ENCODE peak calls at places on chromosome 19, in five cellular contexts. Y is cardiac muscle cell; B is NT2/D1; G is CD8-positive, alpha-beta memory T cell; V is mucosa of descending colon. N is an unnamed sample.

GRCh38 chr19:5775668-5776309 is 8.8 kb downstream of the PRR22 start:
- DNase-seq in V (no peak), B (no peak), Y (peak; percentile 51), G (no peak), N (no peak)

GRCh38 chr19:2494447-2495129 is 18.7 kb downstream of the GADD45B start:
- DNase-seq in V (peak; percentile 72), B (no peak), G (peak; percentile 66), Y (peak; percentile 88), N (no peak)

GRCh38 chr19:41944336-41944735 is 14.8 kb downstream of the RABAC1 start:
- DNase-seq in Y (no peak), B (no peak), V (no peak), G (no peak), N (no peak)

GRCh38 chr19:44582581-44583265 is 30.6 kb upstream of the IGSF23 start:
- DNase-seq in Y (peak; percentile 63), V (peak; percentile 59), B (peak; percentile 54), G (no peak), N (peak; percentile 19)

GRCh38 chr19:55581145-55581827 is 638 bp upstream of the ZNF579 start:
- DNase-seq in B (no peak), Y (no peak), V (peak; percentile 34), G (no peak), N (no peak)

GRCh38 chr19:3969435-3970312 is 1.2 kb downstream of the DAPK3 start:
- DNase-seq in V (no peak), B (peak; percentile 39), G (no peak), Y (peak; percentile 85), N (no peak)

GRCh38 chr19:36032251-36033104 is at the start of gene CLIP3:
- DNase-seq in B (no peak), Y (peak; percentile 84), G (no peak), V (no peak), N (peak; percentile 53)

GRCh38 chr19:18803550-18804138 is 12.5 kb upstream of the COMP start:
- DNase-seq in B (no peak), V (no peak), G (no peak), Y (no peak), N (no peak)

GRCh38 chr19:8924283-8924682 is 85.9 kb downstream of the MUC16 start:
- DNase-seq in B (no peak), G (no peak), V (no peak), Y (no peak), N (no peak)

GRCh38 chr19:45311640-45312039 is 11.0 kb downstream of the CKM start:
- DNase-seq in G (no peak), Y (no peak), V (no peak), B (no peak), N (no peak)

GRCh38 chr19:49423278-49423984 is at the start of gene PTH2:
- DNase-seq in G (no peak), Y (no peak), V (no peak), B (no peak), N (no peak)
- H3K4me3 ChIP-seq in G (peak within 1 kb of the TSS; percentile 53), Y (peak within 1 kb of the TSS; percentile 14), V (no peak within 1 kb of the TSS), B (peak within 1 kb of the TSS; percentile 21), N (no peak within 1 kb of the TSS)

DNA sequence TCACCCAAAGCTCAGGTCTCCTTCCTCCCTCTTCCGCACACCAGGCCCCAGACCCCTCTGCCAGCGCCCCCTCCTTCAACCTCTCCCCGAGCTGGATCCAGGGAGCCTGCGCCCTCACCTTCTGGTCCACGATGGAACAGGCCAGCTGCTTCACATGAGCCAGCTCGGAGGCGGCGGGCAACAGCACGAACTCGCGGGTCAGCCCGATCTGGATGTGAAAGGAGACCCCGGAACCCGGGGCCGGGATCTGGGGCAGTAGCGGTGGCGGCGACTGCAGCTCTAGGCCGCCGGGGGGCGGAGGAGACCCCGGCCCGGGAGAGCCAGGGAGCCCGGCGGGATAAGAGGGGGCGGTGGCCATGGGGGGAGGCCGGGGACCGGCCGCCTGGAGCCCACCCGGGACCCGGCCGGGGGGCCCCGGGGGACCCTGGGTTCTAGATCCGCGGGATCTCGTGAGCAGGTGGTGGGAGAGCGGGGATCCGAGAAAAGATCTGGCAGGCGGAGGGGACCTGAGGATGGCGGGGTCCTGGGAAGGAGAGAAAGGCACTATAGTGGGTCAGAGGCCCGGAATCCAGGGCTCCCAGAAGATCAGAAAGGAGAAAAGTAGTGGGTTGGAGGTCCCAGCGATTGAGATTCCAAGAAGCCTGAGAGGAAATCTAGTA is 772 bp downstream of the PRKD2 start:
- DNase-seq in B (no peak), Y (peak; percentile 20), G (no peak), V (peak; percentile 50), N (no peak)
- H3K4me3 ChIP-seq in B (peak overlapping the region; percentile 70), Y (peak overlapping the region; percentile 96), G (peak overlapping the region; percentile 90), V (peak overlapping the region; percentile 84), N (peak overlapping the region; percentile 91)

DNA sequence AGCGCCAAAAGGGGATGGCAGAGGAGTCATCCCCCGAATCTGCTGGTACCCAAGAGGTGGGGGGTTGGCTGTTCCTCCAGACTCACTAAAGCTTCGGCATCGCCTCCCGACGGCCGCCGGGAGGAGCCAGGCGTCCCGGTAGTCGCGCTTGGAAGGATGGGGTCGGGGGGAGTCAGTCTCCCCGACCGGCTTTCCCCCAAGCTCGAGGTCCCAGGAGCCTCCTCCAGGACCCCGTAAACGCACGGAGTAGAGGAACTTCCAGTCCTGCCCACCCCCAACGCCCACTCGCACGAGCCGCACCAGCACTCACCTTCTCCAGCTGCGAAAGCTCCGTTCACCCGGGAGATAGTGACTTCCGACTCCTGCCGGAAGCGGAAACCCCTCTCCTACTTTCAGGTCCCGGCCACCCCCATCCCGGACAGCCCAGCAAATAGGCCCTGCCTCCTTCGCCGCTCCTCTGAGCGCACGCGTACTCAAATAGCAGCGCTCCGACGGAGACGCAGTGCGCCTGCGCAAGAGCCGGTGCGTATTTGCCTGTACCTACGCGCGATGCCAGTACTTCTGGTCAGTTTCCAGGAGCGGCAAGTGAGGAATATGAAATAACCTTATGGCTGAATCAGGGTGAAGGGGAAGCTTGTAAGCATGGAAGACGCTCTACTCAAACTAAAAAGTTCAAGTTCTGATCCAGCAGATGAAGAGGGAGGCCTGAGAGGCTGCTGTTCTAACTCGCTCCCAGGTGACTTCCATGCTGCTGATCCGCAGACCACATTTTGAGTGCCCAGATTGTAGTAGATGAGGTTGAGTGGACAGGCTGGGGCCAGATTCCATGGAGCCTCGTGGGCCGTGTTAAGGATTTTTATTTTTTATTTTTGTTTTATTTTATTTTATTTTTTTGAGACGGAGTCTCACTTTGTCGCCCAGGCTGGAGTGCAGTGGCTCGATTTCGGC is at the start of gene ELOF1:
- DNase-seq in Y (peak; percentile 99), G (peak; percentile 95), V (peak; percentile 97), B (peak; percentile 99), N (peak; percentile 97)
- H3K4me3 ChIP-seq in Y (peak within 1 kb of the TSS; percentile 89), G (peak within 1 kb of the TSS; percentile 85), V (peak within 1 kb of the TSS; percentile 74), B (peak within 1 kb of the TSS; percentile 99), N (peak within 1 kb of the TSS; percentile 97)

GRCh38 chr19:49440439-49441209 is 703 bp downstream of the SLC17A7 start:
- DNase-seq in V (no peak), Y (no peak), B (no peak), G (no peak), N (no peak)
- H3K4me3 ChIP-seq in V (no peak overlapping the region), Y (peak overlapping the region; percentile 44), B (peak overlapping the region; percentile 51), G (no peak overlapping the region), N (no peak overlapping the region)

GRCh38 chr19:40599331-40600085 is 1.7 kb upstream of the LTBP4 start:
- DNase-seq in G (peak; percentile 29), B (no peak), V (peak; percentile 28), Y (no peak), N (no peak)
- H3K4me3 ChIP-seq in G (no peak overlapping the region), B (peak overlapping the region; percentile 4), V (no peak overlapping the region), Y (no peak overlapping the region), N (no peak overlapping the region)

DNA sequence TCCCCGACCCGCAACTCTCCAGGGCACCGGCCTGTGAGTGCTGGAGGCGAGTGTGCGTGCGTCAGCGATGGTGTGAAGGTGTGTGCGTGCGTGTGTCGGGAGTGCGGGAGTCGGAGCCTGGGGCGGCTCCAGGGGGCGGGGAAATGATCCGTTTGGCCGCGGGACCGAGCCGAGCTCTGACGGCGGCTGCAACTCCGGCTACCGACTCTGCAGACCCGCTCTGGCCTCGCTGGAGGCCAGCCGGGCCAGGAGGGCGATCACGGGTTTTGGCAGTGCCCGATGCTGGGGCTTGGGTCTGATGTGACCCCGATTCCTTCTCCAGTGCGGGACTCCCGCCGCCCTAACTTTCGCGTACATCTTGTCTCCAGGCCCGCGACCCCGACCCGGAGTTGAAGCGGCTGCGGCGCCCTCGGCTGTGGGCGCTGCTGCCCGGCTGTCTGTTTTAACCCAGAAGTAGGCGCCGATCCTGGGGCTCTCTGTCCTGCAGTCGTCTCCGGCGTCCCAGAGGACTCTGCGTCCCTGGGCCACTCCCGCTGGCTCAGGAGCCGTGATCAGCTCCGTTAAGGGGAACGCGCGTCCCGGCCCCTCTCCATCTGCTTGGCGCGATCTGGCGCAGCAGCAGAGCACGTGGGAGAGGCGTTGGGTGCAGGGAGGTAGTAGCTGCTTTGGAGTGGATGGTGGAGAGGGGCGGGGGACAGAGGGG is 1.2 kb downstream of the CHST8 start:
- DNase-seq in B (no peak), Y (no peak), V (no peak), G (no peak), N (no peak)
- H3K4me3 ChIP-seq in B (peak overlapping the region; percentile 53), Y (peak overlapping the region; percentile 64), V (no peak overlapping the region), G (no peak overlapping the region), N (no peak overlapping the region)

DNA sequence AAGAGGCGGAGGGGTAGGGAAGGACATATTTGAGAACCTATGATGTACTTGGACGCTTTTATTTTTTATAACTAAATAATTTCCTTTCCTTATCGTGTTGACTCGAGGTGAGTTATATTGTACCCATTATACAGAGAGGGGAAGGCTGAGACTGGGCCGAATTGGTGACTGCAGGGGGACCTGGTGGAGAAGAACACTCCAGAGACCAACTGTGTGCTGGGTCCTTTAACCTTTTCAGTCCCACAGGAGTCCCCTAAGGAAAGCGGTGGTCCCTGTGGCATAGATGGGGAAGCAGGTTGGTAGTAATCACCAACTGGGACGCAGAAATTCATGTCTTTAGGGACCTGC is 633 bp downstream of the MYH14 start:
- DNase-seq in G (no peak), B (no peak), Y (no peak), V (no peak), N (no peak)
- H3K4me3 ChIP-seq in G (no peak overlapping the region), B (peak overlapping the region; percentile 36), Y (peak overlapping the region; percentile 46), V (no peak overlapping the region), N (no peak overlapping the region)

DNA sequence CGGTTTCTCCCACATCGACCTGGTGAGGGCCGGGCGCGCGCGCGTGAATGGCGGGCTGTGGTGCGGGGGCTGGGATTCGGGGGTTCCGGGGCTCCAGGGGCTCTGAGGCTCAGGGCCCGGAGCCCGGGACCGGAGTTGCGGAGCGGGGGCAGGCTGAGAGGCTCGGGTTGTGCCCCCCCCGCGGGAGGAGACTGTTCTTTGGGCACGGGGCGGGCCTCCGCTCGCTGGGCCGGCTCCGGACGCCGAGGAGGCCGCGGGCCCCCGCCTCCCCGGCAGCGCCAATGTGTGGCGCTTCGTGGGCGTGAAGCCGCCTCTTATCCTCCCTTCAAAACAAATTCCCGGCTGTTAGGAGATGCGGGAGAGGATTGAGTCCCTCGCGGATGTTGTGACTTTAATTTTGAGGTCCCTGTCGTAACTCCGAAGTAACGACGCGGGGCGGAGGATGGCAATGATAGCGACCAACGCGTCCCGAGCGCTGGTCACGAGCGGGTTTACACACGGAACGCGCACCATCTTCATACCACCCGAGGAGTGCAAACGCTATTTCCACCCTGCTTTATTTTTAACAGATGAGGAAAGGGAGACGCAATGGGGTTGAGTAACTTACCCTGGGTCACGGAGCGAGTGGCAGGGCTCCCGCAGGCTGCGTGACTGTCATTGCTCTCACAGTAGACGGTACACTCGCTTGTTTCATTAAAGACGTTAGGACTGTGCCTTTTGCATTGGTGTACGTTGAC is 536 bp downstream of the UBA2 start:
- DNase-seq in Y (peak; percentile 46), B (no peak), G (no peak), V (peak; percentile 44), N (peak; percentile 12)
- H3K4me3 ChIP-seq in Y (peak overlapping the region; percentile 72), B (peak overlapping the region; percentile 95), G (peak overlapping the region; percentile 88), V (peak overlapping the region; percentile 94), N (peak overlapping the region; percentile 94)

N was measured in Jurkat, Clone E6-1.